ENCODE peak calls at places on chromosomes 2 and 18, in six cellular contexts. One of them, this sample, is unnamed.

GRCh38 chr18:74768096-74768495 is 170.4 kb downstream of the ZNF407 start:
- DNase-seq in transverse colon: no peak
- DNase-seq in spleen: no peak
- DNase-seq in Peyer's patch: no peak
- DNase-seq in ovary: no peak
- DNase-seq in endothelial cell of umbilical vein: no peak
- DNase-seq in this sample: no peak

GRCh38 chr18:9869713-9870430 is 15.9 kb upstream of the TXNDC2 start:
- DNase-seq in transverse colon: peak; percentile 28
- DNase-seq in spleen: no peak
- DNase-seq in Peyer's patch: no peak
- DNase-seq in ovary: peak; percentile 60
- DNase-seq in endothelial cell of umbilical vein: peak; percentile 31
- DNase-seq in this sample: no peak

GRCh38 chr18:28175930-28176673 is 828 bp downstream of the CDH2 start:
- DNase-seq in transverse colon: no peak
- DNase-seq in spleen: no peak
- DNase-seq in Peyer's patch: no peak
- DNase-seq in ovary: peak; percentile 21
- DNase-seq in endothelial cell of umbilical vein: peak; percentile 46
- DNase-seq in this sample: no peak

GRCh38 chr2:30971291-30972025 is 164.2 kb upstream of the CAPN13 start:
- DNase-seq in transverse colon: no peak
- DNase-seq in spleen: no peak
- DNase-seq in Peyer's patch: no peak
- DNase-seq in ovary: no peak
- DNase-seq in endothelial cell of umbilical vein: no peak
- DNase-seq in this sample: no peak

GRCh38 chr2:120885749-120886148 is 150.1 kb downstream of the GLI2 start:
- DNase-seq in transverse colon: no peak
- DNase-seq in spleen: no peak
- DNase-seq in Peyer's patch: no peak
- DNase-seq in ovary: no peak
- DNase-seq in endothelial cell of umbilical vein: no peak
- DNase-seq in this sample: no peak

GRCh38 chr2:240820014-240820606 is at the start of gene KIF1A:
- DNase-seq in transverse colon: no peak
- DNase-seq in spleen: peak; percentile 44
- DNase-seq in Peyer's patch: peak; percentile 36
- DNase-seq in ovary: no peak
- DNase-seq in endothelial cell of umbilical vein: no peak
- DNase-seq in this sample: peak; percentile 94

GRCh38 chr2:222753251-222753824 is 81.9 kb downstream of the MOGAT1 start:
- DNase-seq in transverse colon: no peak
- DNase-seq in spleen: no peak
- DNase-seq in Peyer's patch: no peak
- DNase-seq in ovary: no peak
- DNase-seq in endothelial cell of umbilical vein: no peak
- DNase-seq in this sample: no peak

GRCh38 chr18:80095414-80095813 is 13.6 kb upstream of the ADNP2 start:
- DNase-seq in transverse colon: no peak
- DNase-seq in spleen: no peak
- DNase-seq in Peyer's patch: no peak
- DNase-seq in ovary: no peak
- DNase-seq in endothelial cell of umbilical vein: no peak
- DNase-seq in this sample: no peak

GRCh38 chr2:96156926-96157648 is 11.8 kb upstream of the DUSP2 start:
- DNase-seq in transverse colon: no peak
- DNase-seq in spleen: peak; percentile 80
- DNase-seq in Peyer's patch: peak; percentile 36
- DNase-seq in ovary: no peak
- DNase-seq in endothelial cell of umbilical vein: no peak
- DNase-seq in this sample: no peak

GRCh38 chr2:24771905-24772586 is 21.1 kb downstream of the PTRHD1 start:
- DNase-seq in transverse colon: no peak
- DNase-seq in spleen: no peak
- DNase-seq in Peyer's patch: no peak
- DNase-seq in ovary: no peak
- DNase-seq in endothelial cell of umbilical vein: no peak
- DNase-seq in this sample: no peak

GRCh38 chr2:24771099-24771498 is 22.1 kb downstream of the PTRHD1 start:
- DNase-seq in transverse colon: no peak
- DNase-seq in spleen: no peak
- DNase-seq in Peyer's patch: no peak
- DNase-seq in ovary: no peak
- DNase-seq in endothelial cell of umbilical vein: no peak
- DNase-seq in this sample: no peak

GRCh38 chr2:24766609-24767008 is 26.6 kb downstream of the PTRHD1 start:
- DNase-seq in transverse colon: no peak
- DNase-seq in spleen: no peak
- DNase-seq in Peyer's patch: no peak
- DNase-seq in ovary: no peak
- DNase-seq in endothelial cell of umbilical vein: no peak
- DNase-seq in this sample: no peak

GRCh38 chr2:24768601-24769000 is 24.6 kb downstream of the PTRHD1 start:
- DNase-seq in transverse colon: no peak
- DNase-seq in spleen: no peak
- DNase-seq in Peyer's patch: no peak
- DNase-seq in ovary: peak; percentile 53
- DNase-seq in endothelial cell of umbilical vein: no peak
- DNase-seq in this sample: no peak

GRCh38 chr2:24768013-24768412 is 25.2 kb downstream of the PTRHD1 start:
- DNase-seq in transverse colon: no peak
- DNase-seq in spleen: no peak
- DNase-seq in Peyer's patch: no peak
- DNase-seq in ovary: no peak
- DNase-seq in endothelial cell of umbilical vein: no peak
- DNase-seq in this sample: no peak
- H3K27ac ChIP-seq in transverse colon: no peak overlapping the region
- H3K27ac ChIP-seq in spleen: no peak overlapping the region
- H3K27ac ChIP-seq in Peyer's patch: no peak overlapping the region
- H3K27ac ChIP-seq in ovary: no peak overlapping the region
- H3K27ac ChIP-seq in endothelial cell of umbilical vein: no peak overlapping the region
- H3K27ac ChIP-seq in this sample: no peak overlapping the region

GRCh38 chr2:172232638-172233253 is 130.0 kb upstream of the DLX2 start:
- DNase-seq in transverse colon: no peak
- DNase-seq in spleen: no peak
- DNase-seq in Peyer's patch: no peak
- DNase-seq in ovary: no peak
- DNase-seq in endothelial cell of umbilical vein: no peak
- DNase-seq in this sample: no peak

GRCh38 chr2:172229125-172229524 is 126.4 kb upstream of the DLX2 start:
- DNase-seq in transverse colon: no peak
- DNase-seq in spleen: no peak
- DNase-seq in Peyer's patch: no peak
- DNase-seq in ovary: no peak
- DNase-seq in endothelial cell of umbilical vein: no peak
- DNase-seq in this sample: no peak

GRCh38 chr2:172231508-172231907 is 128.8 kb upstream of the DLX2 start:
- DNase-seq in transverse colon: no peak
- DNase-seq in spleen: no peak
- DNase-seq in Peyer's patch: no peak
- DNase-seq in ovary: no peak
- DNase-seq in endothelial cell of umbilical vein: no peak
- DNase-seq in this sample: no peak

GRCh38 chr2:172230301-172230700 is 127.6 kb upstream of the DLX2 start:
- DNase-seq in transverse colon: no peak
- DNase-seq in spleen: no peak
- DNase-seq in Peyer's patch: no peak
- DNase-seq in ovary: no peak
- DNase-seq in endothelial cell of umbilical vein: no peak
- DNase-seq in this sample: no peak

DNA sequence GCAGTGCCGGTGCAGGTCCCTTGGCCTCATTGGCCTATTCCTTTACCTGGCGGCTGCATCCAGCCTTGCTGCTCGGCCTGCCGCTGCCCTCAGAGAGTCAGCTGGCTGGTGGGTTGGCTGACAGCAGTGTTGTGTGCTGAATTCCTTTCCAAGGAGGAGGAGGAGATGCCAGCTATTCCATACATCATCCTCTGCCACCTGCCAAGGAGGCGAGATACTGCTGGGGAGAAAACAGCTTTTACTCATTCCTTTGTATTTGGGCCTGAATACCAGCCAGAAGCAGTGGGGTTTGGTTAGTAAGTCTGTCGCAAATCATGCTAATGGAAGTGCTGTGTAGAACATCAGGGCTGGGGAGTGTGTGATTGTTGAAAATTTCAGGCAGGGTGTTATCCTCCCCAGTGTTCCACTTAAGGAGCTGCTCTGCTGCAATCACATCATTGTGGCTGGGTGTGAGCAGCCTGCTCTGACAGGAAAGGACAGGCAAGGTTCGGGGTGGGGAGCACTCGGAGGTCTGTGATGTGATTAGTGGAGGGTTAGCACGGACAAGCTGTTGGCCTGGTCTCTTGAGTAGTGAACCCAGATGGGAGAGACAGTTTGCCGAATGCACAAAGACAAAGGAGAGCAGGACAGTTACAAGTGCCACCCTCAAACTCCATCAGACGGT is 128.2 kb upstream of the DLX2 start:
- DNase-seq in transverse colon: no peak
- DNase-seq in spleen: no peak
- DNase-seq in Peyer's patch: no peak
- DNase-seq in ovary: no peak
- DNase-seq in endothelial cell of umbilical vein: no peak
- DNase-seq in this sample: no peak
- H3K27ac ChIP-seq in transverse colon: no peak overlapping the region
- H3K27ac ChIP-seq in spleen: no peak overlapping the region
- H3K27ac ChIP-seq in Peyer's patch: no peak overlapping the region
- H3K27ac ChIP-seq in ovary: no peak overlapping the region
- H3K27ac ChIP-seq in endothelial cell of umbilical vein: no peak overlapping the region
- H3K27ac ChIP-seq in this sample: no peak overlapping the region

GRCh38 chr18:12574494-12575185 is 83.3 kb downstream of the SPIRE1 start:
- DNase-seq in transverse colon: no peak
- DNase-seq in spleen: no peak
- DNase-seq in Peyer's patch: no peak
- DNase-seq in ovary: no peak
- DNase-seq in endothelial cell of umbilical vein: no peak
- DNase-seq in this sample: no peak
- H3K27ac ChIP-seq in transverse colon: no peak overlapping the region
- H3K27ac ChIP-seq in spleen: no peak overlapping the region
- H3K27ac ChIP-seq in Peyer's patch: no peak overlapping the region
- H3K27ac ChIP-seq in ovary: no peak overlapping the region
- H3K27ac ChIP-seq in endothelial cell of umbilical vein: no peak overlapping the region
- H3K27ac ChIP-seq in this sample: no peak overlapping the region

GRCh38 chr2:973129-973528 is 22.5 kb downstream of the SNTG2 start:
- DNase-seq in transverse colon: no peak
- DNase-seq in spleen: no peak
- DNase-seq in Peyer's patch: no peak
- DNase-seq in ovary: no peak
- DNase-seq in endothelial cell of umbilical vein: no peak
- DNase-seq in this sample: no peak
- H3K27ac ChIP-seq in transverse colon: no peak overlapping the region
- H3K27ac ChIP-seq in spleen: no peak overlapping the region
- H3K27ac ChIP-seq in Peyer's patch: no peak overlapping the region
- H3K27ac ChIP-seq in ovary: no peak overlapping the region
- H3K27ac ChIP-seq in endothelial cell of umbilical vein: no peak overlapping the region
- H3K27ac ChIP-seq in this sample: no peak overlapping the region

GRCh38 chr2:184370954-184371353 is 227.4 kb upstream of the ZNF804A start:
- DNase-seq in transverse colon: no peak
- DNase-seq in spleen: no peak
- DNase-seq in Peyer's patch: no peak
- DNase-seq in ovary: no peak
- DNase-seq in endothelial cell of umbilical vein: no peak
- DNase-seq in this sample: no peak
- H3K27ac ChIP-seq in transverse colon: no peak overlapping the region
- H3K27ac ChIP-seq in spleen: no peak overlapping the region
- H3K27ac ChIP-seq in Peyer's patch: no peak overlapping the region
- H3K27ac ChIP-seq in ovary: no peak overlapping the region
- H3K27ac ChIP-seq in endothelial cell of umbilical vein: no peak overlapping the region
- H3K27ac ChIP-seq in this sample: no peak overlapping the region

GRCh38 chr2:216724190-216724589 is 28.8 kb upstream of the IGFBP5 start:
- DNase-seq in transverse colon: no peak
- DNase-seq in spleen: no peak
- DNase-seq in Peyer's patch: no peak
- DNase-seq in ovary: no peak
- DNase-seq in endothelial cell of umbilical vein: no peak
- DNase-seq in this sample: no peak
- H3K27ac ChIP-seq in transverse colon: no peak overlapping the region
- H3K27ac ChIP-seq in spleen: no peak overlapping the region
- H3K27ac ChIP-seq in Peyer's patch: no peak overlapping the region
- H3K27ac ChIP-seq in ovary: no peak overlapping the region
- H3K27ac ChIP-seq in endothelial cell of umbilical vein: no peak overlapping the region
- H3K27ac ChIP-seq in this sample: no peak overlapping the region

GRCh38 chr18:23108496-23108895 is 26.8 kb upstream of the CABLES1 start:
- DNase-seq in transverse colon: no peak
- DNase-seq in spleen: no peak
- DNase-seq in Peyer's patch: no peak
- DNase-seq in ovary: no peak
- DNase-seq in endothelial cell of umbilical vein: no peak
- DNase-seq in this sample: no peak

GRCh38 chr18:23114911-23115310 is 20.4 kb upstream of the CABLES1 start:
- DNase-seq in transverse colon: no peak
- DNase-seq in spleen: no peak
- DNase-seq in Peyer's patch: no peak
- DNase-seq in ovary: no peak
- DNase-seq in endothelial cell of umbilical vein: peak; percentile 36
- DNase-seq in this sample: no peak

GRCh38 chr18:23113576-23113975 is 21.7 kb upstream of the CABLES1 start:
- DNase-seq in transverse colon: no peak
- DNase-seq in spleen: peak; percentile 17
- DNase-seq in Peyer's patch: no peak
- DNase-seq in ovary: no peak
- DNase-seq in endothelial cell of umbilical vein: no peak
- DNase-seq in this sample: no peak

GRCh38 chr18:23115683-23116096 is 19.6 kb upstream of the CABLES1 start:
- DNase-seq in transverse colon: no peak
- DNase-seq in spleen: no peak
- DNase-seq in Peyer's patch: no peak
- DNase-seq in ovary: no peak
- DNase-seq in endothelial cell of umbilical vein: peak; percentile 91
- DNase-seq in this sample: no peak

DNA sequence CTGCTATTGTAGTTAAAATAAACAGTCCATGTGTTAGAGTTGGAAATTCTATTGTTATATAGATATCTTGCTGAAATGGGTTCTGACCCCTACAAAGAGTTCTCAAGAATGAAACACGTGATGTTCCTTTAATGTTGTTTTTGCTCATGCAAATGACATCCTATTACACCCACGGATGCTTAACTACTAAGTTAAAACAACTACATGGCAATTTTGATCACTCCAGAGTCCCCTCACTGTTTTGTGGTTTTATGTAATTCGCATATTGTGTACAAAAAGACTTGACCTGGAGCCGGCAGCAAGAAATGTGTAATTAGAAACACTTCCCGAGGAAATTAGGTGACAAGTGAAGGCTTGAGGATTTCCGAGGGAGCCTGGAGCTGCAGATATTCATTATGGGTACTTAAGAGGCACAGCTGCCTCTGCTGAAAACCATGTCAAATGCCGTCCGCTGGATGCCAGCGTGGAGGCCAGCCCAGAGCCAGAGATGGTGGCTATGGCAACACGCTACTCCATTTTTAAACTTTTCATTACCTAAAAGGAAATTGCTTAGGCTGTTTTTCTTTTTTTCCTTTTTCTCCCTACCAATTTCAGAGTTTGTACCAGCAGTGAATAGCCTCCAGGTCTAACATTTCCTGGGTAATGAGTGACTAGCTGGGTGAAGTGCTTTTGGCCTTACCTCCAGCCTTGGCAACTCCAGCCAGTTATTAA is 21.0 kb upstream of the CABLES1 start:
- DNase-seq in transverse colon: no peak
- DNase-seq in spleen: no peak
- DNase-seq in Peyer's patch: no peak
- DNase-seq in ovary: no peak
- DNase-seq in endothelial cell of umbilical vein: peak; percentile 74
- DNase-seq in this sample: no peak
- H3K27ac ChIP-seq in transverse colon: no peak overlapping the region
- H3K27ac ChIP-seq in spleen: no peak overlapping the region
- H3K27ac ChIP-seq in Peyer's patch: peak overlapping the region; percentile 43
- H3K27ac ChIP-seq in ovary: no peak overlapping the region
- H3K27ac ChIP-seq in endothelial cell of umbilical vein: peak overlapping the region; percentile 80
- H3K27ac ChIP-seq in this sample: no peak overlapping the region

This sample was measured in substantia nigra.